ENCODE peak calls at places on chromosome 2, in five cellular contexts. M is HCT116; L is naive thymus-derived CD4-positive, alpha-beta T cell; X is adrenal gland; K is fibroblast of lung. O is an unnamed sample.

GRCh38 chr2:176163655-176164021 is 6.5 kb downstream of the HOXD3 start:
- DNase-seq in M (no peak), L (no peak), X (no peak), K (no peak), O (no peak)

GRCh38 chr2:39632871-39633270 is 32.8 kb upstream of the TMEM178A start:
- DNase-seq in M (no peak), L (no peak), X (no peak), K (peak; percentile 98), O (no peak)

GRCh38 chr2:112004246-112004645 is 50.8 kb upstream of the TMEM87B start:
- DNase-seq in M (no peak), L (no peak), X (peak; percentile 71), K (peak; percentile 16), O (peak; percentile 36)

GRCh38 chr2:197911667-197912066 is 107.3 kb downstream of the PLCL1 start:
- DNase-seq in M (no peak), L (no peak), X (no peak), K (peak; percentile 10), O (no peak)

GRCh38 chr2:241002275-241003046 is 4.0 kb downstream of the SNED1 start:
- DNase-seq in M (no peak), L (no peak), X (no peak), K (no peak), O (peak; percentile 21)

GRCh38 chr2:171965661-171966060 is 34.1 kb upstream of the METAP1D start:
- DNase-seq in M (no peak), L (peak; percentile 14), X (no peak), K (no peak), O (no peak)

GRCh38 chr2:61443342-61444041 is 27.4 kb downstream of the USP34 start:
- DNase-seq in M (no peak), L (no peak), X (no peak), K (no peak), O (no peak)

GRCh38 chr2:178449700-178450573 is 1.0 kb downstream of the PRKRA start:
- DNase-seq in M (no peak), L (no peak), X (no peak), K (peak; percentile 15), O (no peak)

GRCh38 chr2:53575606-53576360 is 191.8 kb upstream of the CHAC2 start:
- DNase-seq in M (no peak), L (no peak), X (no peak), K (peak; percentile 69), O (no peak)

GRCh38 chr2:117760916-117761315 is 53.6 kb upstream of the DDX18 start:
- DNase-seq in M (no peak), L (no peak), X (no peak), K (no peak), O (no peak)

GRCh38 chr2:29066989-29067605 is 7.2 kb downstream of the PCARE start:
- DNase-seq in M (no peak), L (no peak), X (no peak), K (no peak), O (no peak)

GRCh38 chr2:24423095-24423494 is 62.8 kb upstream of the ITSN2 start:
- DNase-seq in M (no peak), L (no peak), X (no peak), K (no peak), O (no peak)

GRCh38 chr2:191020742-191021381 is 6.9 kb upstream of the STAT1 start:
- DNase-seq in M (no peak), L (no peak), X (peak; percentile 76), K (peak; percentile 85), O (peak; percentile 36)

GRCh38 chr2:158034198-158034831 is 67.4 kb upstream of the UPP2 start:
- DNase-seq in M (peak; percentile 53), L (no peak), X (peak; percentile 83), K (peak; percentile 48), O (peak; percentile 59)

GRCh38 chr2:198316231-198316630 is 511.8 kb downstream of the PLCL1 start:
- DNase-seq in M (no peak), L (no peak), X (no peak), K (no peak), O (no peak)

GRCh38 chr2:27377618-27378095 is 2.9 kb downstream of the ZNF513 start:
- DNase-seq in M (no peak), L (no peak), X (peak; percentile 40), K (no peak), O (no peak)

GRCh38 chr2:85325466-85325811 is 2.4 kb downstream of the TGOLN2 start:
- DNase-seq in M (no peak), L (no peak), X (no peak), K (no peak), O (no peak)

GRCh38 chr2:10185046-10185445 is 62.5 kb downstream of the RRM2 start:
- DNase-seq in M (no peak), L (no peak), X (no peak), K (peak; percentile 58), O (no peak)

GRCh38 chr2:128557841-128558241 is 239.2 kb upstream of the HS6ST1 start:
- DNase-seq in M (no peak), L (no peak), X (no peak), K (no peak), O (no peak)

GRCh38 chr2:42298132-42298531 is 62.9 kb downstream of the COX7A2L start:
- DNase-seq in M (no peak), L (no peak), X (no peak), K (peak; percentile 58), O (no peak)

GRCh38 chr2:72824224-72824842 is 1.5 kb downstream of the EXOC6B start:
- DNase-seq in M (peak; percentile 47), L (no peak), X (peak; percentile 40), K (peak; percentile 71), O (no peak)

GRCh38 chr2:219368690-219369108 is 19.0 kb downstream of the DNPEP start:
- DNase-seq in M (no peak), L (no peak), X (peak; percentile 15), K (peak; percentile 96), O (no peak)

GRCh38 chr2:81077396-81077795 is 772.8 kb upstream of the LRRTM1 start:
- DNase-seq in M (no peak), L (no peak), X (no peak), K (no peak), O (no peak)

GRCh38 chr2:11784747-11785610 is 38.5 kb downstream of the LPIN1 start:
- DNase-seq in M (no peak), L (peak; percentile 25), X (peak; percentile 53), K (peak; percentile 52), O (peak; percentile 47)

GRCh38 chr2:144456680-144457079 is 63.2 kb downstream of the ZEB2 start:
- DNase-seq in M (no peak), L (no peak), X (peak; percentile 86), K (peak; percentile 90), O (no peak)

GRCh38 chr2:184449760-184450159 is 148.6 kb upstream of the ZNF804A start:
- DNase-seq in M (no peak), L (no peak), X (no peak), K (no peak), O (no peak)

GRCh38 chr2:171081649-171082111 is 79.0 kb downstream of the TLK1 start:
- DNase-seq in M (no peak), L (peak; percentile 44), X (no peak), K (no peak), O (no peak)

GRCh38 chr2:226124548-226125011 is 675.0 kb downstream of the IRS1 start:
- DNase-seq in M (peak; percentile 90), L (no peak), X (no peak), K (peak; percentile 43), O (no peak)

GRCh38 chr2:36482576-36483214 is 115.3 kb downstream of the FEZ2 start:
- DNase-seq in M (no peak), L (no peak), X (no peak), K (peak; percentile 69), O (no peak)

GRCh38 chr2:128475427-128476211 is 157.0 kb upstream of the HS6ST1 start:
- DNase-seq in M (no peak), L (no peak), X (no peak), K (no peak), O (no peak)

GRCh38 chr2:203782262-203782976 is 76.0 kb downstream of the CD28 start:
- DNase-seq in M (peak; percentile 61), L (peak; percentile 60), X (peak; percentile 60), K (peak; percentile 99), O (peak; percentile 34)

GRCh38 chr2:96254592-96254991 is 11.2 kb downstream of the TMEM127 start:
- DNase-seq in M (no peak), L (no peak), X (peak; percentile 56), K (no peak), O (no peak)

GRCh38 chr2:233408366-233409285 is 54.3 kb downstream of the DGKD start:
- DNase-seq in M (no peak), L (no peak), X (no peak), K (no peak), O (peak; percentile 63)

DNA sequence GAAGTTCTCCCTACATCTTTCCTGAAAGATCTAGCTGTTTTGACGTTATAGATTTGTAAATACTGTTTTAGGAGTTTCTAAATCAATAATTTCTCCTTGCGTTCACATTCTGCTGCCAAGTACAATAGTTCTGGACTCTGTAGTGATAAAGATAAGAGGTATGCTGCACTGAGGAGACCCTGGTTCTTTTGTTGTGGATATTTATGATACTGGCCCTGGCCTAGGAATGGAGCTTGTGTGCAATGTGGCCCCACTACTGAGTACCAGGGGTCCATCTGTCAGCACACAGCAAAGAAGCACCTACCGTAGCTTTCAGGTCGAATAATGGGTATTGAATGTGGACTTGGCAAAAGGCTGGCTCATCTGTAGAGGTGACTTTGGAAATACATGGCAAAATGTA is 85.0 kb downstream of the MAP3K20 start:
- DNase-seq in M (no peak), L (no peak), X (no peak), K (no peak), O (no peak)
- H3K27ac ChIP-seq in M (no peak overlapping the region), L (no peak overlapping the region), X (peak overlapping the region; percentile 81), K (peak overlapping the region; percentile 93), O (peak overlapping the region; percentile 49)

DNA sequence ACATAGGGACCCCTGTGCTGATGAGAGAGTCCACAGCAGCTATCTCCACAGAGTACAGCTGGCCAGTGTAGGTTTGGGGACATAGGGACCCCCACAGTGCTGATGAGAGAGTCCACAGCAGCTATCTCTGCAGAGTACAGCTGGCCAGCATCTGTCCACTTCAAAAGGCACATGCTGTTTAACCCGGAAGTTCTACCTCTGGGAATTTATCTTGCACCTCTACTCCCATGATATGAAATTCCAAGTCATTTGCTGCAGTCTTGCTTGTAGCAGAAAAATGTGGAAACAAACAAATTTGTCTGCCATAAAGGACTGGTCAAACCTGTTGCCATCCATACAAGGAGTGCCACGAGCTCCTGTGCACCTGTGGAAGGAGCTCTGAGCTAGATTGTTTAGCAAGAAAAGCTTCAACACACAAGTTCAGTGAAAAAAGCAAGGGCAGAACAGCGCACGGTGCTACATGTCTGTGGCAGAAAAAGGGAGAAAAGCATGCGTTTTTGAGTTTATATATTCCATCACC is 33.1 kb downstream of the LRRFIP1 start:
- DNase-seq in M (no peak), L (no peak), X (no peak), K (no peak), O (peak; percentile 45)
- H3K27ac ChIP-seq in M (no peak overlapping the region), L (no peak overlapping the region), X (no peak overlapping the region), K (no peak overlapping the region), O (peak overlapping the region; percentile 76)

GRCh38 chr2:46705663-46706062 is 209.9 kb downstream of the MCFD2 start:
- DNase-seq in M (no peak), L (no peak), X (no peak), K (no peak), O (no peak)
- H3K27ac ChIP-seq in M (no peak overlapping the region), L (no peak overlapping the region), X (no peak overlapping the region), K (no peak overlapping the region), O (no peak overlapping the region)

DNA sequence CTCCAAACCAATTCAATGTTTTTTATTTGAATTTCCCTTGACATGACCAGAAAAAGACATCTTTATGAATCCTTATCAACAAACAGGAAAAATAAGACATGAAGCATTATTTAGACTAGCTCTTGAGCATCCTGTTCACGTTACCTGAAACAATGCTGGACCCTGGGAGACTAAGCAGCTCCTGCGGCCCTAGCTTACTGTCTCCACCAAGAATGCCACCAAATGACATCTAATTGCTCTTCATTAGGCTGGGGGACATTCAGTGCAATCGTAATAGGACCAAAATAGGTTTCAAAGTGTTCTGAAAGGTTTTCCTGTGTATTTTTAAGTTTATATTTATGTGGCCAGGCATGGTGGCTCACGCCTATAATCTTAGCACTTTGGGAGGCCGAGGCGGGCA is 25.5 kb downstream of the NFE2L2 start:
- DNase-seq in M (no peak), L (no peak), X (no peak), K (no peak), O (no peak)
- H3K27ac ChIP-seq in M (no peak overlapping the region), L (no peak overlapping the region), X (peak overlapping the region; percentile 88), K (peak overlapping the region; percentile 26), O (peak overlapping the region; percentile 85)